ENCODE peak calls at places on chromosomes 16 and 17, in eight cellular contexts. H is PC-3, U is MM.1S, A is GM23248, I is HCT116, O is OCI-LY7, E is SK-N-SH, Q is hepatocyte. R is an unnamed sample.

GRCh38 chr16:30691907-30692306 is 7.1 kb upstream of the SRCAP start:
- DNase-seq in H (no peak), U (no peak), A (no peak), I (no peak), O (no peak), E (no peak), Q (no peak), R (peak; percentile 15)

GRCh38 chr16:10266809-10267208 is 84.6 kb upstream of the GRIN2A start:
- DNase-seq in H (no peak), U (no peak), A (no peak), I (no peak), O (no peak), E (no peak), Q (no peak), R (no peak)

GRCh38 chr17:39530513-39530912 is 69.2 kb downstream of the CDK12 start:
- DNase-seq in H (no peak), U (no peak), A (no peak), I (no peak), O (no peak), E (no peak), Q (no peak), R (no peak)

GRCh38 chr16:17555176-17555575 is 84.4 kb upstream of the XYLT1 start:
- DNase-seq in H (no peak), U (no peak), A (peak; percentile 82), I (no peak), O (no peak), E (no peak), Q (no peak), R (no peak)

GRCh38 chr16:53779186-53779585 is 75.2 kb downstream of the FTO start:
- DNase-seq in H (no peak), U (no peak), A (no peak), I (no peak), O (no peak), E (no peak), Q (no peak), R (no peak)

GRCh38 chr17:41810659-41811548 is 845 bp downstream of the P3H4 start:
- DNase-seq in H (no peak), U (no peak), A (peak; percentile 38), I (no peak), O (no peak), E (peak; percentile 71), Q (peak; percentile 51), R (peak; percentile 55)

GRCh38 chr16:56797861-56798260 is 67.1 kb upstream of the SLC12A3 start:
- DNase-seq in H (no peak), U (no peak), A (no peak), I (no peak), O (no peak), E (no peak), Q (no peak), R (no peak)

GRCh38 chr16:16019488-16019887 is 70.1 kb downstream of the ABCC1 start:
- DNase-seq in H (peak; percentile 80), U (no peak), A (peak; percentile 89), I (peak; percentile 10), O (no peak), E (no peak), Q (no peak), R (no peak)

GRCh38 chr17:60170835-60171752 is 21.3 kb downstream of the CA4 start:
- DNase-seq in H (no peak), U (no peak), A (peak; percentile 46), I (no peak), O (no peak), E (peak; percentile 7), Q (no peak), R (no peak)

GRCh38 chr16:5015351-5015750 is 18.4 kb downstream of the NAGPA start:
- DNase-seq in H (no peak), U (no peak), A (no peak), I (no peak), O (no peak), E (peak; percentile 55), Q (no peak), R (no peak)

GRCh38 chr17:8904686-8905085 is 37.2 kb upstream of the PIK3R6 start:
- DNase-seq in H (no peak), U (no peak), A (no peak), I (no peak), O (no peak), E (no peak), Q (no peak), R (no peak)

GRCh38 chr17:82875418-82875856 is 35.6 kb upstream of the ZNF750 start:
- DNase-seq in H (no peak), U (no peak), A (no peak), I (no peak), O (no peak), E (no peak), Q (peak; percentile 72), R (peak; percentile 67)
- H3K4me2 ChIP-seq in H (no peak overlapping the region), U (no peak overlapping the region), A (no peak overlapping the region), I (peak overlapping the region; percentile 18), O (no peak overlapping the region), E (no peak overlapping the region), Q (peak overlapping the region; percentile 39), R (peak overlapping the region; percentile 36)

GRCh38 chr16:48430890-48431289 is 45.7 kb upstream of the SIAH1 start:
- DNase-seq in H (no peak), U (no peak), A (no peak), I (no peak), O (peak; percentile 49), E (no peak), Q (no peak), R (no peak)

GRCh38 chr16:48433849-48434530 is 48.8 kb upstream of the SIAH1 start:
- DNase-seq in H (no peak), U (no peak), A (no peak), I (no peak), O (no peak), E (no peak), Q (no peak), R (no peak)

GRCh38 chr16:48433116-48433848 is 48.1 kb upstream of the SIAH1 start:
- DNase-seq in H (no peak), U (no peak), A (no peak), I (no peak), O (peak; percentile 79), E (no peak), Q (no peak), R (no peak)

GRCh38 chr16:48434653-48435318 is 49.6 kb upstream of the SIAH1 start:
- DNase-seq in H (no peak), U (no peak), A (peak; percentile 34), I (no peak), O (peak; percentile 53), E (no peak), Q (peak; percentile 41), R (no peak)

DNA sequence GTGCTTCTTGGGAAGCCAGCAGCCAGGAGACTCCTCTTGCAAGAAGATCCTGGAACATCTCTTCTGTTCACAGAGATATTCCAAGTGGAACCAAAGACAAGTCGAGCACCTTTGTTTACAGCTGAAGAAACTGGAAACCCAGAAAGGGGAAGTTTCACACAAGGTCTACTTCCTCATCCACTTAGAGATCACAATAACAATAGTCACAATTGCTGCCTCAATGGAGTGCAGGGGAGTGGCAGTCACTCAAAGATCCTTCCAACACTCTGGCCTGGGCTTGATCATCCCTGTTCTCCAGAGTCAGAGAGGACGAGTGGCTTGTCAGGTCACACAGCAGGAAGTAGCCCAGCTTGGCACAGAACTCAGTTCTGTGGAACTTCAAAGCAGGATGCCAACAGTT is 46.9 kb upstream of the SIAH1 start:
- DNase-seq in H (no peak), U (no peak), A (no peak), I (no peak), O (peak; percentile 84), E (no peak), Q (no peak), R (no peak)
- TF ChIP-seq EZH2phosphoT487 in H (no peak), U (no peak), A (no peak), I (no peak), O (no peak), E (no peak), Q (no peak), R (no peak)

GRCh38 chr17:32342603-32343325 is 791 bp upstream of the C17orf75 start:
- DNase-seq in H (no peak), U (no peak), A (no peak), I (no peak), O (no peak), E (no peak), Q (no peak), R (no peak)
- H3K4me1 ChIP-seq in H (peaks cover 11% of the 10 kb centered on the region), U (no peaks in the 10 kb centered on the region), A (peaks cover 10% of the 10 kb centered on the region), I (peaks cover 17% of the 10 kb centered on the region), O (peaks cover 15% of the 10 kb centered on the region), E (peaks cover 15% of the 10 kb centered on the region), Q (peaks cover 4% of the 10 kb centered on the region), R (peaks cover 4% of the 10 kb centered on the region)

GRCh38 chr17:17036520-17036998 is 5.7 kb upstream of the MPRIP start:
- DNase-seq in H (no peak), U (no peak), A (peak; percentile 43), I (no peak), O (no peak), E (no peak), Q (no peak), R (no peak)
- H3K4me2 ChIP-seq in H (no peak overlapping the region), U (no peak overlapping the region), A (no peak overlapping the region), I (no peak overlapping the region), O (no peak overlapping the region), E (peak overlapping the region; percentile 19), Q (no peak overlapping the region), R (no peak overlapping the region)

GRCh38 chr16:21637032-21637968 is 15.1 kb downstream of the IGSF6 start:
- DNase-seq in H (no peak), U (no peak), A (no peak), I (no peak), O (no peak), E (no peak), Q (no peak), R (no peak)
- TF ChIP-seq EZH2phosphoT487 in H (no peak), U (no peak), A (no peak), I (no peak), O (no peak), E (no peak), Q (no peak), R (no peak)

GRCh38 chr17:38358586-38359513 is 7.2 kb downstream of the SOCS7 start:
- DNase-seq in H (no peak), U (no peak), A (peak; percentile 32), I (no peak), O (no peak), E (no peak), Q (no peak), R (no peak)
- H3K4me1 ChIP-seq in H (peaks cover 4% of the 10 kb centered on the region), U (no peaks in the 10 kb centered on the region), A (peaks cover 21% of the 10 kb centered on the region), I (peaks cover 3% of the 10 kb centered on the region), O (peaks cover 26% of the 10 kb centered on the region), E (peaks cover 33% of the 10 kb centered on the region), Q (peaks cover 36% of the 10 kb centered on the region), R (peaks cover 28% of the 10 kb centered on the region)

R was measured in neural progenitor cell.